ENCODE peak calls at places on chromosome 17, in six cellular contexts. One of them, this sample, is unnamed.

GRCh38 chr17:2405247-2405926 is 4.5 kb upstream of the MNT start:
- DNase-seq in MCF 10A: peak
- DNase-seq in AG04450: peak
- DNase-seq in NCI-H510A treated with DMSO at 0.1 percent for 48 hours: no peak
- DNase-seq in uterus: no peak
- DNase-seq in GM10248: no peak
- DNase-seq in this sample: no peak

GRCh38 chr17:78019976-78020716 is 61.6 kb downstream of the TNRC6C start:
- DNase-seq in MCF 10A: no peak
- DNase-seq in AG04450: no peak
- DNase-seq in NCI-H510A treated with DMSO at 0.1 percent for 48 hours: no peak
- DNase-seq in uterus: no peak
- DNase-seq in GM10248: peak
- DNase-seq in this sample: no peak

GRCh38 chr17:32755045-32755805 is 121.7 kb downstream of the MYO1D start:
- DNase-seq in MCF 10A: peak
- DNase-seq in AG04450: peak
- DNase-seq in NCI-H510A treated with DMSO at 0.1 percent for 48 hours: peak
- DNase-seq in uterus: no peak
- DNase-seq in GM10248: peak
- DNase-seq in this sample: peak

GRCh38 chr17:9273334-9274118 is 252.2 kb downstream of the NTN1 start:
- DNase-seq in MCF 10A: no peak
- DNase-seq in AG04450: peak
- DNase-seq in NCI-H510A treated with DMSO at 0.1 percent for 48 hours: no peak
- DNase-seq in uterus: peak
- DNase-seq in GM10248: no peak
- DNase-seq in this sample: no peak

GRCh38 chr17:40124279-40125141 is 2.7 kb downstream of the MSL1 start:
- DNase-seq in MCF 10A: no peak
- DNase-seq in AG04450: no peak
- DNase-seq in NCI-H510A treated with DMSO at 0.1 percent for 48 hours: peak
- DNase-seq in uterus: no peak
- DNase-seq in GM10248: no peak
- DNase-seq in this sample: peak

GRCh38 chr17:7508846-7509245 is 24.7 kb downstream of the POLR2A start:
- DNase-seq in MCF 10A: no peak
- DNase-seq in AG04450: no peak
- DNase-seq in NCI-H510A treated with DMSO at 0.1 percent for 48 hours: no peak
- DNase-seq in uterus: no peak
- DNase-seq in GM10248: no peak
- DNase-seq in this sample: no peak

GRCh38 chr17:14442798-14443553 is 142.1 kb downstream of the HS3ST3B1 start:
- DNase-seq in MCF 10A: no peak
- DNase-seq in AG04450: no peak
- DNase-seq in NCI-H510A treated with DMSO at 0.1 percent for 48 hours: no peak
- DNase-seq in uterus: no peak
- DNase-seq in GM10248: no peak
- DNase-seq in this sample: no peak

GRCh38 chr17:73200476-73200875 is 7.6 kb downstream of the COG1 start:
- DNase-seq in MCF 10A: no peak
- DNase-seq in AG04450: no peak
- DNase-seq in NCI-H510A treated with DMSO at 0.1 percent for 48 hours: no peak
- DNase-seq in uterus: no peak
- DNase-seq in GM10248: no peak
- DNase-seq in this sample: no peak

GRCh38 chr17:82491533-82491932 is 28.0 kb upstream of the FOXK2 start:
- DNase-seq in MCF 10A: no peak
- DNase-seq in AG04450: no peak
- DNase-seq in NCI-H510A treated with DMSO at 0.1 percent for 48 hours: no peak
- DNase-seq in uterus: no peak
- DNase-seq in GM10248: no peak
- DNase-seq in this sample: no peak

GRCh38 chr17:27315322-27315721 is 21.4 kb downstream of the WSB1 start:
- DNase-seq in MCF 10A: peak
- DNase-seq in AG04450: peak
- DNase-seq in NCI-H510A treated with DMSO at 0.1 percent for 48 hours: peak
- DNase-seq in uterus: peak
- DNase-seq in GM10248: no peak
- DNase-seq in this sample: peak

GRCh38 chr17:66420961-66421371 is 118.6 kb downstream of the PRKCA start:
- DNase-seq in MCF 10A: no peak
- DNase-seq in AG04450: no peak
- DNase-seq in NCI-H510A treated with DMSO at 0.1 percent for 48 hours: no peak
- DNase-seq in uterus: peak
- DNase-seq in GM10248: peak
- DNase-seq in this sample: no peak

GRCh38 chr17:4751925-4752324 is 12.2 kb upstream of the CXCL16 start:
- DNase-seq in MCF 10A: peak
- DNase-seq in AG04450: no peak
- DNase-seq in NCI-H510A treated with DMSO at 0.1 percent for 48 hours: no peak
- DNase-seq in uterus: no peak
- DNase-seq in GM10248: no peak
- DNase-seq in this sample: no peak

GRCh38 chr17:72691017-72691416 is 401.5 kb downstream of the SLC39A11 start:
- DNase-seq in MCF 10A: no peak
- DNase-seq in AG04450: no peak
- DNase-seq in NCI-H510A treated with DMSO at 0.1 percent for 48 hours: no peak
- DNase-seq in uterus: no peak
- DNase-seq in GM10248: no peak
- DNase-seq in this sample: no peak

GRCh38 chr17:60968266-60968665 is 290.6 kb downstream of the BCAS3 start:
- DNase-seq in MCF 10A: no peak
- DNase-seq in AG04450: no peak
- DNase-seq in NCI-H510A treated with DMSO at 0.1 percent for 48 hours: no peak
- DNase-seq in uterus: no peak
- DNase-seq in GM10248: no peak
- DNase-seq in this sample: no peak

GRCh38 chr17:77371117-77371887 is 230.5 kb downstream of the SEC14L1 start:
- DNase-seq in MCF 10A: no peak
- DNase-seq in AG04450: no peak
- DNase-seq in NCI-H510A treated with DMSO at 0.1 percent for 48 hours: no peak
- DNase-seq in uterus: no peak
- DNase-seq in GM10248: no peak
- DNase-seq in this sample: no peak

GRCh38 chr17:36808181-36808661 is 129.1 kb upstream of the LHX1 start:
- DNase-seq in MCF 10A: no peak
- DNase-seq in AG04450: no peak
- DNase-seq in NCI-H510A treated with DMSO at 0.1 percent for 48 hours: peak
- DNase-seq in uterus: no peak
- DNase-seq in GM10248: no peak
- DNase-seq in this sample: peak

GRCh38 chr17:55037828-55038227 is 69.3 kb downstream of the STXBP4 start:
- DNase-seq in MCF 10A: no peak
- DNase-seq in AG04450: no peak
- DNase-seq in NCI-H510A treated with DMSO at 0.1 percent for 48 hours: no peak
- DNase-seq in uterus: no peak
- DNase-seq in GM10248: peak
- DNase-seq in this sample: no peak

GRCh38 chr17:77022766-77023165 is 118.0 kb upstream of the SEC14L1 start:
- DNase-seq in MCF 10A: no peak
- DNase-seq in AG04450: no peak
- DNase-seq in NCI-H510A treated with DMSO at 0.1 percent for 48 hours: no peak
- DNase-seq in uterus: no peak
- DNase-seq in GM10248: no peak
- DNase-seq in this sample: no peak

GRCh38 chr17:81831957-81832607 is 1.0 kb downstream of the MCRIP1 start:
- DNase-seq in MCF 10A: no peak
- DNase-seq in AG04450: no peak
- DNase-seq in NCI-H510A treated with DMSO at 0.1 percent for 48 hours: no peak
- DNase-seq in uterus: no peak
- DNase-seq in GM10248: no peak
- DNase-seq in this sample: no peak

GRCh38 chr17:49337900-49338299 is 24.1 kb downstream of the ZNF652 start:
- DNase-seq in MCF 10A: peak
- DNase-seq in AG04450: no peak
- DNase-seq in NCI-H510A treated with DMSO at 0.1 percent for 48 hours: no peak
- DNase-seq in uterus: peak
- DNase-seq in GM10248: no peak
- DNase-seq in this sample: no peak

GRCh38 chr17:82096709-82097186 is 1.3 kb downstream of the FASN start:
- DNase-seq in MCF 10A: no peak
- DNase-seq in AG04450: no peak
- DNase-seq in NCI-H510A treated with DMSO at 0.1 percent for 48 hours: no peak
- DNase-seq in uterus: peak
- DNase-seq in GM10248: no peak
- DNase-seq in this sample: no peak

GRCh38 chr17:73612074-73612473 is 32.2 kb downstream of the SDK2 start:
- DNase-seq in MCF 10A: no peak
- DNase-seq in AG04450: no peak
- DNase-seq in NCI-H510A treated with DMSO at 0.1 percent for 48 hours: no peak
- DNase-seq in uterus: no peak
- DNase-seq in GM10248: no peak
- DNase-seq in this sample: no peak

GRCh38 chr17:37087683-37088082 is 138.9 kb downstream of the AATF start:
- DNase-seq in MCF 10A: no peak
- DNase-seq in AG04450: no peak
- DNase-seq in NCI-H510A treated with DMSO at 0.1 percent for 48 hours: no peak
- DNase-seq in uterus: no peak
- DNase-seq in GM10248: no peak
- DNase-seq in this sample: no peak

GRCh38 chr17:81837641-81838040 is 2.8 kb upstream of the PPP1R27 start:
- DNase-seq in MCF 10A: no peak
- DNase-seq in AG04450: no peak
- DNase-seq in NCI-H510A treated with DMSO at 0.1 percent for 48 hours: no peak
- DNase-seq in uterus: no peak
- DNase-seq in GM10248: no peak
- DNase-seq in this sample: no peak

GRCh38 chr17:7356072-7356549 is 1.2 kb downstream of the TMEM95 start:
- DNase-seq in MCF 10A: peak
- DNase-seq in AG04450: no peak
- DNase-seq in NCI-H510A treated with DMSO at 0.1 percent for 48 hours: peak
- DNase-seq in uterus: peak
- DNase-seq in GM10248: peak
- DNase-seq in this sample: peak

GRCh38 chr17:80086081-80086480 is 15.3 kb upstream of the GAA start:
- DNase-seq in MCF 10A: no peak
- DNase-seq in AG04450: no peak
- DNase-seq in NCI-H510A treated with DMSO at 0.1 percent for 48 hours: no peak
- DNase-seq in uterus: no peak
- DNase-seq in GM10248: no peak
- DNase-seq in this sample: no peak

GRCh38 chr17:1999557-2000251 is 25.4 kb downstream of the RTN4RL1 start:
- DNase-seq in MCF 10A: no peak
- DNase-seq in AG04450: no peak
- DNase-seq in NCI-H510A treated with DMSO at 0.1 percent for 48 hours: peak
- DNase-seq in uterus: no peak
- DNase-seq in GM10248: no peak
- DNase-seq in this sample: no peak

GRCh38 chr17:81165246-81166032 is at the start of gene PVALEF:
- DNase-seq in MCF 10A: no peak
- DNase-seq in AG04450: no peak
- DNase-seq in NCI-H510A treated with DMSO at 0.1 percent for 48 hours: no peak
- DNase-seq in uterus: no peak
- DNase-seq in GM10248: no peak
- DNase-seq in this sample: no peak

GRCh38 chr17:13359774-13360173 is 242.0 kb downstream of the HS3ST3A1 start:
- DNase-seq in MCF 10A: no peak
- DNase-seq in AG04450: no peak
- DNase-seq in NCI-H510A treated with DMSO at 0.1 percent for 48 hours: no peak
- DNase-seq in uterus: no peak
- DNase-seq in GM10248: no peak
- DNase-seq in this sample: no peak

GRCh38 chr17:49278076-49278475 is 47.5 kb upstream of the PHOSPHO1 start:
- DNase-seq in MCF 10A: no peak
- DNase-seq in AG04450: no peak
- DNase-seq in NCI-H510A treated with DMSO at 0.1 percent for 48 hours: no peak
- DNase-seq in uterus: no peak
- DNase-seq in GM10248: no peak
- DNase-seq in this sample: no peak

GRCh38 chr17:67054011-67054591 is 9.7 kb downstream of the CACNG1 start:
- DNase-seq in MCF 10A: no peak
- DNase-seq in AG04450: no peak
- DNase-seq in NCI-H510A treated with DMSO at 0.1 percent for 48 hours: no peak
- DNase-seq in uterus: no peak
- DNase-seq in GM10248: no peak
- DNase-seq in this sample: no peak

GRCh38 chr17:42050360-42051012 is at the start of gene C17orf113:
- DNase-seq in MCF 10A: no peak
- DNase-seq in AG04450: no peak
- DNase-seq in NCI-H510A treated with DMSO at 0.1 percent for 48 hours: peak
- DNase-seq in uterus: peak
- DNase-seq in GM10248: peak
- DNase-seq in this sample: peak

GRCh38 chr17:42618442-42619150 is 9.1 kb downstream of the TUBG1 start:
- DNase-seq in MCF 10A: peak
- DNase-seq in AG04450: no peak
- DNase-seq in NCI-H510A treated with DMSO at 0.1 percent for 48 hours: peak
- DNase-seq in uterus: no peak
- DNase-seq in GM10248: peak
- DNase-seq in this sample: peak

GRCh38 chr17:80453126-80453979 is 23.1 kb downstream of the NPTX1 start:
- DNase-seq in MCF 10A: no peak
- DNase-seq in AG04450: no peak
- DNase-seq in NCI-H510A treated with DMSO at 0.1 percent for 48 hours: no peak
- DNase-seq in uterus: no peak
- DNase-seq in GM10248: no peak
- DNase-seq in this sample: no peak

GRCh38 chr17:51228177-51228576 is 31.7 kb downstream of the MBTD1 start:
- DNase-seq in MCF 10A: no peak
- DNase-seq in AG04450: no peak
- DNase-seq in NCI-H510A treated with DMSO at 0.1 percent for 48 hours: no peak
- DNase-seq in uterus: no peak
- DNase-seq in GM10248: no peak
- DNase-seq in this sample: no peak

GRCh38 chr17:61334673-61335072 is 65.0 kb upstream of the TBX2 start:
- DNase-seq in MCF 10A: no peak
- DNase-seq in AG04450: no peak
- DNase-seq in NCI-H510A treated with DMSO at 0.1 percent for 48 hours: no peak
- DNase-seq in uterus: no peak
- DNase-seq in GM10248: no peak
- DNase-seq in this sample: no peak

GRCh38 chr17:15479697-15480096 is 12.3 kb upstream of the CDRT4 start:
- DNase-seq in MCF 10A: peak
- DNase-seq in AG04450: no peak
- DNase-seq in NCI-H510A treated with DMSO at 0.1 percent for 48 hours: no peak
- DNase-seq in uterus: no peak
- DNase-seq in GM10248: no peak
- DNase-seq in this sample: no peak

GRCh38 chr17:79156463-79157095 is 82.0 kb downstream of the ENGASE start:
- DNase-seq in MCF 10A: no peak
- DNase-seq in AG04450: no peak
- DNase-seq in NCI-H510A treated with DMSO at 0.1 percent for 48 hours: no peak
- DNase-seq in uterus: no peak
- DNase-seq in GM10248: no peak
- DNase-seq in this sample: no peak

This sample was measured in erythroblast.